ENCODE peak calls at places on chromosomes 5 and 9, in eight cellular contexts. K is H1; X is dorsolateral prefrontal cortex; D is chondrocyte; Y is CD8-positive, alpha-beta T cell; L is GM12865; Z is kidney epithelial cell; O is lower leg skin. S is an unnamed sample.

GRCh38 chr5:39491210-39491609 is 66.4 kb upstream of the DAB2 start:
- DNase-seq in K (no peak), X (no peak), D (no peak), Y (no peak), L (no peak), Z (no peak), O (no peak), S (no peak)

GRCh38 chr5:84411832-84412605 is 27.3 kb upstream of the EDIL3 start:
- DNase-seq in K (no peak), X (no peak), D (no peak), Y (no peak), L (no peak), Z (no peak), O (peak; percentile 74), S (no peak)

GRCh38 chr5:115842089-115842881 is 550 bp downstream of the AP3S1 start:
- DNase-seq in K (no peak), X (peak; percentile 20), D (peak; percentile 90), Y (peak; percentile 9), L (peak; percentile 54), Z (no peak), O (no peak), S (peak; percentile 20)

GRCh38 chr5:99449786-99450185 is 521.0 kb upstream of the CHD1 start:
- DNase-seq in K (no peak), X (no peak), D (no peak), Y (no peak), L (no peak), Z (peak; percentile 76), O (no peak), S (no peak)

GRCh38 chr9:134537891-134538520 is 103.6 kb upstream of the COL5A1 start:
- DNase-seq in K (no peak), X (no peak), D (peak; percentile 59), Y (no peak), L (no peak), Z (no peak), O (no peak), S (no peak)

GRCh38 chr9:127142291-127142690 is 19.9 kb upstream of the ANGPTL2 start:
- DNase-seq in K (no peak), X (no peak), D (no peak), Y (no peak), L (no peak), Z (no peak), O (no peak), S (no peak)

GRCh38 chr9:16223074-16223871 is 647.2 kb downstream of the BNC2 start:
- DNase-seq in K (no peak), X (no peak), D (no peak), Y (no peak), L (no peak), Z (no peak), O (no peak), S (no peak)

GRCh38 chr5:157222506-157223230 is 42.0 kb downstream of the ITK start:
- DNase-seq in K (no peak), X (no peak), D (no peak), Y (no peak), L (peak; percentile 36), Z (no peak), O (no peak), S (no peak)

GRCh38 chr9:35161713-35162604 is at the start of gene UNC13B:
- DNase-seq in K (peak; percentile 84), X (peak; percentile 91), D (peak; percentile 96), Y (peak; percentile 64), L (peak; percentile 94), Z (peak; percentile 67), O (peak; percentile 94), S (peak; percentile 80)
- TF ChIP-seq CTCF in K (no peak), X (peak; percentile 23), D (peak; percentile 69), Y (no peak), L (no peak), Z (peak; percentile 17), O (no peak), S (no peak)

GRCh38 chr5:163350083-163350482 is 87.3 kb upstream of the CCNG1 start:
- DNase-seq in K (no peak), X (no peak), D (no peak), Y (no peak), L (no peak), Z (no peak), O (no peak), S (no peak)
- TF ChIP-seq CTCF in K (no peak), X (no peak), D (no peak), Y (no peak), L (peak; percentile 14), Z (no peak), O (no peak), S (no peak)

GRCh38 chr5:136314302-136314701 is 51.0 kb downstream of the TRPC7 start:
- DNase-seq in K (no peak), X (no peak), D (no peak), Y (no peak), L (no peak), Z (no peak), O (no peak), S (no peak)

GRCh38 chr5:136309932-136310598 is 55.3 kb downstream of the TRPC7 start:
- DNase-seq in K (no peak), X (no peak), D (no peak), Y (no peak), L (peak; percentile 68), Z (no peak), O (no peak), S (peak; percentile 41)

GRCh38 chr5:136309376-136309775 is 56.0 kb downstream of the TRPC7 start:
- DNase-seq in K (no peak), X (no peak), D (no peak), Y (no peak), L (no peak), Z (no peak), O (no peak), S (no peak)

GRCh38 chr5:136308396-136308795 is 56.9 kb downstream of the TRPC7 start:
- DNase-seq in K (no peak), X (no peak), D (no peak), Y (no peak), L (no peak), Z (no peak), O (no peak), S (no peak)

GRCh38 chr5:136311999-136312398 is 53.3 kb downstream of the TRPC7 start:
- DNase-seq in K (no peak), X (no peak), D (no peak), Y (no peak), L (no peak), Z (no peak), O (no peak), S (no peak)
- TF ChIP-seq CTCF in K (peak; percentile 12), X (no peak), D (no peak), Y (no peak), L (no peak), Z (no peak), O (no peak), S (no peak)

DNA sequence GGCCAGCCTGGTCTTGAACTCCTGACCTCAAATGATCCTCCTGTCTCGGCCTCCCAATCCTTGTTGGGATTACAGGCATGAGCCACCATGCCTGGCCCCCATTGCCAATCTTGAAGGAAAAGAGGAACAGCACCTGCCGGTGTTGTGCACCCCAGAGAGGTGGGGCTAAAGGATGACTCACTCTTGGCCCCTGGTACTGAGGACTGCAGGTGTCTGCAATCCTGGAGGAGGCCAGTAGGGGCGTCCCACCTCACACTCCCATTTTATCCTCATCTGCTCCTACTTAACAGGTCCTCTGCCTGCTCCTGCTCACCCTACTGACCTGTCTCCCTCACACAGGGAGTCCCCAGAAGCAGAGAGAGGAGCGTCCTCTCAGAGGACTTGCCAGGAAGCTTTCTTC is 390.4 kb downstream of the ARHGEF28 start:
- DNase-seq in K (no peak), X (no peak), D (no peak), Y (no peak), L (peak; percentile 20), Z (no peak), O (no peak), S (peak; percentile 12)
- TF ChIP-seq CTCF in K (peak; percentile 27), X (no peak), D (peak; percentile 30), Y (no peak), L (peak; percentile 41), Z (peak; percentile 13), O (no peak), S (no peak)

GRCh38 chr9:35664531-35665470 is at the start of gene ARHGEF39:
- DNase-seq in K (peak; percentile 81), X (peak; percentile 51), D (no peak), Y (peak; percentile 54), L (peak; percentile 91), Z (no peak), O (no peak), S (peak; percentile 93)

GRCh38 chr9:35667939-35668338 is 2.9 kb upstream of the ARHGEF39 start:
- DNase-seq in K (no peak), X (no peak), D (no peak), Y (no peak), L (no peak), Z (no peak), O (no peak), S (no peak)

GRCh38 chr9:35666547-35666946 is 1.6 kb upstream of the ARHGEF39 start:
- DNase-seq in K (no peak), X (no peak), D (no peak), Y (no peak), L (peak; percentile 41), Z (no peak), O (no peak), S (no peak)

GRCh38 chr9:35666045-35666444 is 1.1 kb upstream of the ARHGEF39 start:
- DNase-seq in K (no peak), X (no peak), D (no peak), Y (no peak), L (no peak), Z (no peak), O (no peak), S (no peak)

GRCh38 chr9:35665471-35665818 is 450 bp upstream of the ARHGEF39 start:
- DNase-seq in K (no peak), X (no peak), D (no peak), Y (no peak), L (no peak), Z (no peak), O (no peak), S (no peak)
- TF ChIP-seq CTCF in K (no peak), X (no peak), D (no peak), Y (no peak), L (no peak), Z (no peak), O (no peak), S (no peak)

GRCh38 chr5:6435356-6435755 is 13.3 kb upstream of the UBE2QL1 start:
- DNase-seq in K (peak; percentile 31), X (no peak), D (no peak), Y (no peak), L (peak; percentile 26), Z (no peak), O (no peak), S (no peak)
- TF ChIP-seq CTCF in K (peak; percentile 78), X (no peak), D (peak; percentile 25), Y (no peak), L (peak; percentile 36), Z (peak; percentile 38), O (no peak), S (peak; percentile 27)

DNA sequence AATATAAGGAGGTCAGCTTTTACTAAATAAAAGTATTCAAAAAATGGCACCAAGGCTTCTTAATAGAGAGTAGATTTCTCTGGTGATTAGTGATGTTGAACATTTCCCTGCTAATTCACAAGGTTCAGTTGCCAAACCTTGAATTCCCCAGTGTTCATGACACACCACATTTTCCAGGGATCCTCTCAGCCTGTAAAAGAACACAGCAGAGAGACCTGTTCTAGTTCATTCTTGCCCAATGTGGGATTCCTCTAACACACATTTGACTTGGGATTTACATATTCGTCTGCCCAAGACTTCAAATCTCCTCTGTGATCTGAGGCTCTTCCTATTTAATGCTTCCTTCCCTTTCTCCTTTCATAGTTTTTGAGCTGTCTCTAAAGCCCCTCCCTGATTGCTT is 273.2 kb upstream of the CDH9 start:
- DNase-seq in K (no peak), X (no peak), D (no peak), Y (no peak), L (no peak), Z (no peak), O (no peak), S (no peak)
- TF ChIP-seq CTCF in K (no peak), X (no peak), D (no peak), Y (no peak), L (no peak), Z (no peak), O (no peak), S (no peak)

S was measured in GM10248.